ENCODE peak calls at places on chromosome 14, in five cellular contexts. One of them, this sample, is unnamed.

GRCh38 chr14:71358209-71358931 is 451.1 kb downstream of the PCNX1 start:
- DNase-seq in non-pigmented ciliary epithelial cell: no peak
- DNase-seq in GM12891: no peak
- DNase-seq in GDM1: no peak
- DNase-seq in lower lobe of right lung: no peak
- DNase-seq in this sample: peak; percentile 31

GRCh38 chr14:67680121-67680602 is 5.7 kb upstream of the VTI1B start:
- DNase-seq in non-pigmented ciliary epithelial cell: peak; percentile 89
- DNase-seq in GM12891: peak; percentile 56
- DNase-seq in GDM1: no peak
- DNase-seq in lower lobe of right lung: no peak
- DNase-seq in this sample: peak; percentile 38

GRCh38 chr14:47674148-47674545 is 1.3 kb downstream of the MDGA2 start:
- DNase-seq in non-pigmented ciliary epithelial cell: no peak
- DNase-seq in GM12891: no peak
- DNase-seq in GDM1: no peak
- DNase-seq in lower lobe of right lung: no peak
- DNase-seq in this sample: no peak

GRCh38 chr14:87567926-87568325 is 425.1 kb downstream of the GALC start:
- DNase-seq in non-pigmented ciliary epithelial cell: no peak
- DNase-seq in GM12891: no peak
- DNase-seq in GDM1: no peak
- DNase-seq in lower lobe of right lung: no peak
- DNase-seq in this sample: no peak

GRCh38 chr14:69137456-69138188 is 15.3 kb downstream of the DCAF5 start:
- DNase-seq in non-pigmented ciliary epithelial cell: no peak
- DNase-seq in GM12891: no peak
- DNase-seq in GDM1: no peak
- DNase-seq in lower lobe of right lung: no peak
- DNase-seq in this sample: peak; percentile 71

GRCh38 chr14:51396222-51396815 is 156.3 kb downstream of the TMX1 start:
- DNase-seq in non-pigmented ciliary epithelial cell: peak; percentile 91
- DNase-seq in GM12891: no peak
- DNase-seq in GDM1: no peak
- DNase-seq in lower lobe of right lung: no peak
- DNase-seq in this sample: no peak

GRCh38 chr14:34843011-34843554 is 32.1 kb downstream of the BAZ1A start:
- DNase-seq in non-pigmented ciliary epithelial cell: peak; percentile 43
- DNase-seq in GM12891: no peak
- DNase-seq in GDM1: no peak
- DNase-seq in lower lobe of right lung: no peak
- DNase-seq in this sample: peak; percentile 38

GRCh38 chr14:74048291-74048690 is 29.1 kb downstream of the BBOF1 start:
- DNase-seq in non-pigmented ciliary epithelial cell: no peak
- DNase-seq in GM12891: no peak
- DNase-seq in GDM1: no peak
- DNase-seq in lower lobe of right lung: no peak
- DNase-seq in this sample: no peak

GRCh38 chr14:59754256-59754655 is 116.3 kb downstream of the RTN1 start:
- DNase-seq in non-pigmented ciliary epithelial cell: peak; percentile 20
- DNase-seq in GM12891: no peak
- DNase-seq in GDM1: no peak
- DNase-seq in lower lobe of right lung: no peak
- DNase-seq in this sample: no peak

GRCh38 chr14:94028450-94028826 is 2.3 kb downstream of the OTUB2 start:
- DNase-seq in non-pigmented ciliary epithelial cell: no peak
- DNase-seq in GM12891: no peak
- DNase-seq in GDM1: peak; percentile 50
- DNase-seq in lower lobe of right lung: no peak
- DNase-seq in this sample: peak; percentile 70

GRCh38 chr14:61925043-61925442 is 162.8 kb downstream of the SNAPC1 start:
- DNase-seq in non-pigmented ciliary epithelial cell: no peak
- DNase-seq in GM12891: no peak
- DNase-seq in GDM1: no peak
- DNase-seq in lower lobe of right lung: no peak
- DNase-seq in this sample: peak; percentile 34

GRCh38 chr14:89171628-89172027 is 245.4 kb downstream of the FOXN3 start:
- DNase-seq in non-pigmented ciliary epithelial cell: no peak
- DNase-seq in GM12891: no peak
- DNase-seq in GDM1: no peak
- DNase-seq in lower lobe of right lung: no peak
- DNase-seq in this sample: no peak

GRCh38 chr14:93984987-93985410 is 8.6 kb upstream of the ASB2 start:
- DNase-seq in non-pigmented ciliary epithelial cell: peak; percentile 78
- DNase-seq in GM12891: no peak
- DNase-seq in GDM1: no peak
- DNase-seq in lower lobe of right lung: peak; percentile 27
- DNase-seq in this sample: no peak

GRCh38 chr14:81341405-81342180 is 58.5 kb downstream of the STON2 start:
- DNase-seq in non-pigmented ciliary epithelial cell: no peak
- DNase-seq in GM12891: no peak
- DNase-seq in GDM1: no peak
- DNase-seq in lower lobe of right lung: no peak
- DNase-seq in this sample: no peak

GRCh38 chr14:61620130-61620946 is 75.0 kb upstream of the HIF1A start:
- DNase-seq in non-pigmented ciliary epithelial cell: no peak
- DNase-seq in GM12891: no peak
- DNase-seq in GDM1: no peak
- DNase-seq in lower lobe of right lung: no peak
- DNase-seq in this sample: peak; percentile 74

This sample was measured in activated CD8-positive, alpha-beta T cell treated with anti-CD3 and anti-CD28 coated beads for 36 hours.